ENCODE peak calls at places on chromosome 21, in eight cellular contexts. V is tibial artery; G is cardiac muscle cell; H is left ventricle myocardium inferior; Q is lower lobe of right lung; O is CD4-positive, CD25-positive, alpha-beta regulatory T cell; U is HCT116; S is A673. X is an unnamed sample.

GRCh38 chr21:37374026-37374425 is 7.5 kb downstream of the DYRK1A start:
- DNase-seq in V (no peak), O (no peak), U (no peak), H (no peak), G (peak; percentile 52), S (no peak), Q (no peak), X (no peak)

GRCh38 chr21:36783612-36784383 is 84.9 kb downstream of the SIM2 start:
- DNase-seq in H (no peak), U (peak; percentile 90), V (no peak), Q (no peak), O (no peak), G (peak; percentile 9), S (no peak), X (no peak)

GRCh38 chr21:32807717-32808380 is 36.3 kb upstream of the PAXBP1 start:
- DNase-seq in Q (no peak), H (no peak), S (peak; percentile 79), U (no peak), G (peak; percentile 76), V (no peak), O (no peak), X (no peak)

GRCh38 chr21:31781737-31782136 is 49.8 kb upstream of the SCAF4 start:
- DNase-seq in O (no peak), V (peak; percentile 73), H (peak; percentile 33), S (peak; percentile 72), G (peak; percentile 47), U (no peak), Q (no peak), X (peak; percentile 8)

GRCh38 chr21:33514234-33514633 is 22.7 kb upstream of the DNAJC28 start:
- DNase-seq in G (peak; percentile 56), O (no peak), S (no peak), Q (no peak), H (no peak), U (no peak), V (no peak), X (no peak)

GRCh38 chr21:43365611-43366426 is 61.1 kb downstream of the SIK1 start:
- DNase-seq in V (no peak), G (peak; percentile 38), H (no peak), S (no peak), O (no peak), U (no peak), Q (no peak), X (no peak)

GRCh38 chr21:17925900-17926299 is 106.7 kb upstream of the C21orf91 start:
- DNase-seq in O (no peak), U (no peak), G (peak; percentile 32), V (no peak), Q (no peak), S (peak; percentile 26), H (no peak), X (no peak)

GRCh38 chr21:21712761-21713558 is 714.8 kb downstream of the NCAM2 start:
- DNase-seq in G (peak; percentile 84), H (no peak), U (no peak), V (no peak), S (peak; percentile 62), Q (no peak), O (no peak), X (no peak)

GRCh38 chr21:37503848-37504467 is 137.4 kb downstream of the DYRK1A start:
- DNase-seq in Q (no peak), U (no peak), H (no peak), O (no peak), S (peak; percentile 39), V (no peak), G (peak; percentile 69), X (no peak)

GRCh38 chr21:36155603-36156338 is 853 bp upstream of the DOP1B start:
- DNase-seq in G (no peak), Q (peak; percentile 86), S (no peak), U (no peak), O (no peak), V (no peak), H (peak; percentile 21), X (no peak)

GRCh38 chr21:36027352-36027751 is 33.0 kb downstream of the SETD4 start:
- DNase-seq in H (no peak), V (no peak), G (peak; percentile 29), Q (no peak), O (no peak), S (no peak), U (no peak), X (no peak)

GRCh38 chr21:36246080-36246631 is 73.8 kb upstream of the MORC3 start:
- DNase-seq in O (no peak), G (no peak), H (no peak), V (no peak), U (no peak), S (no peak), Q (peak; percentile 65), X (no peak)

GRCh38 chr21:31518580-31518979 is 140.9 kb upstream of the SOD1 start:
- DNase-seq in G (no peak), Q (no peak), O (no peak), S (no peak), H (no peak), V (no peak), U (no peak), X (no peak)

GRCh38 chr21:18161841-18162240 is 82.8 kb upstream of the CHODL start:
- DNase-seq in U (no peak), H (no peak), G (no peak), S (no peak), V (no peak), Q (no peak), O (no peak), X (no peak)

GRCh38 chr21:10430007-10430406 is 91.4 kb upstream of the TPTE start:
- DNase-seq in H (no peak), G (no peak), Q (no peak), O (no peak), V (no peak), S (no peak), U (no peak), X (no peak)

GRCh38 chr21:28704746-28705145 is 287.9 kb downstream of the LTN1 start:
- DNase-seq in U (no peak), O (no peak), V (no peak), G (peak; percentile 65), Q (no peak), S (no peak), H (peak; percentile 50), X (no peak)

GRCh38 chr21:44024895-44025353 is 12.8 kb downstream of the TRAPPC10 start:
- DNase-seq in V (peak; percentile 73), Q (peak; percentile 68), U (no peak), G (peak; percentile 83), H (peak; percentile 64), S (no peak), O (no peak), X (peak; percentile 76)

GRCh38 chr21:45037986-45038385 is 36.4 kb upstream of the ADARB1 start:
- DNase-seq in O (no peak), S (no peak), Q (no peak), H (no peak), U (no peak), V (no peak), G (no peak), X (no peak)
- H3K27ac ChIP-seq in O (no peak overlapping the region), S (no peak overlapping the region), Q (no peak overlapping the region), H (no peak overlapping the region), U (no peak overlapping the region), V (peak overlapping the region; percentile 92), G (no peak overlapping the region), X (no peak overlapping the region)

DNA sequence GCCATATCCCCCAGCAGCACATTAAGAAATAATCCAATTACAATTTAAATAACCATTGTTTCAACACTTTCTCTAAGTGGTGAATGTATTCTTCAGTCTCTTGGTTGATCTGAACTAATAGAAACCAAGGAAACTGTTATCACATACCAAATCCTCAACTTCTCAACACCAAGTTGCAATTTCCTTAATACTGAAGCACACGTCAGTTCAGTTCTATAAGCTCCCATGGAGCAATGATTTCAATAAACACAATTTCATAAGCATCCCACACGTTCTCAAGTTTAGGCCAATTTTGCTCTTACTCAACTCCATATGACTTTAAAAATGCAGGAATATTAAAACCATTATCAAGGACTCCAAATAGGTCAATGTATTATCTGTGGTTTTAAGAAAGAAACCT is 5.8 kb upstream of the ERG start:
- DNase-seq in Q (no peak), U (no peak), O (no peak), V (no peak), H (no peak), G (peak; percentile 66), S (no peak), X (no peak)
- H3K27ac ChIP-seq in Q (peak overlapping the region; percentile 71), U (no peak overlapping the region), O (no peak overlapping the region), V (peak overlapping the region; percentile 49), H (peak overlapping the region; percentile 62), G (no peak overlapping the region), S (no peak overlapping the region), X (no peak overlapping the region)

GRCh38 chr21:46298083-46298412 is 11.9 kb downstream of the YBEY start:
- DNase-seq in Q (peak; percentile 34), U (no peak), O (no peak), G (no peak), S (no peak), H (no peak), V (no peak), X (no peak)

GRCh38 chr21:46295996-46296752 is 10.0 kb downstream of the YBEY start:
- DNase-seq in G (peak; percentile 96), Q (peak; percentile 90), V (peak; percentile 86), S (peak; percentile 25), U (no peak), O (peak; percentile 51), H (peak; percentile 92), X (no peak)

GRCh38 chr21:46294647-46295176 is 8.6 kb downstream of the YBEY start:
- DNase-seq in V (no peak), S (peak; percentile 33), Q (peak; percentile 63), G (peak; percentile 73), U (no peak), H (peak; percentile 29), O (no peak), X (no peak)

GRCh38 chr21:46297311-46298082 is 11.4 kb downstream of the YBEY start:
- DNase-seq in Q (peak; percentile 44), H (peak; percentile 38), G (peak; percentile 61), S (peak; percentile 24), U (no peak), O (no peak), V (no peak), X (no peak)

DNA sequence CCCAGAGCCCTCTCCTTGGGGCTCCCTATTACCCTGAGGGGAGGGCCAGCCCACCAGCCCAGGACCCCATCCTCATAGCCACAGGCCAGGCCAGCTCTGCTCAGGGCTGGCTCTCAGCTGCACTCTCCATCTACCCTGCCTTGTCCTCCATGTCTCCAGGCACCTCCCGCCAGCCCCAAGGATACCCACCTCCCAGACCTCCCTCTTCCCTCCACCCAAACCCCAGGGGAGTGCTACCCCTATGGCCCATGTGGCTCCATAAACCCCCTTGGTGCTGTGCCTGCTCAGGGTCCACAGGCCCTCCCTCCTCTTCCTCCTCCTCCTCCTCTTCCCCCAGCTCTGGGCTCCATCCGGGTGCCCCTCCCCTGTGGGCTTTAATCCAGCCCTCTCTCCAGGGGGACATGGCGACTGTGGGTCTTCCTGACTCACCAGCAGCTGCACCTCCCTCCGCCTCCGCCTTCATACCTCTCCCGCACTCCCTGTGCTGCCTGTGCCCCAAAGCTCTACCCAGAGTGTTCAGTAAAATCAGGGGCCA is 9.1 kb downstream of the YBEY start:
- DNase-seq in G (peak; percentile 75), H (peak; percentile 42), U (no peak), V (no peak), Q (no peak), S (peak; percentile 76), O (no peak), X (no peak)
- H3K27ac ChIP-seq in G (no peak overlapping the region), H (peak overlapping the region; percentile 86), U (no peak overlapping the region), V (no peak overlapping the region), Q (peak overlapping the region; percentile 44), S (peak overlapping the region; percentile 51), O (no peak overlapping the region), X (no peak overlapping the region)

DNA sequence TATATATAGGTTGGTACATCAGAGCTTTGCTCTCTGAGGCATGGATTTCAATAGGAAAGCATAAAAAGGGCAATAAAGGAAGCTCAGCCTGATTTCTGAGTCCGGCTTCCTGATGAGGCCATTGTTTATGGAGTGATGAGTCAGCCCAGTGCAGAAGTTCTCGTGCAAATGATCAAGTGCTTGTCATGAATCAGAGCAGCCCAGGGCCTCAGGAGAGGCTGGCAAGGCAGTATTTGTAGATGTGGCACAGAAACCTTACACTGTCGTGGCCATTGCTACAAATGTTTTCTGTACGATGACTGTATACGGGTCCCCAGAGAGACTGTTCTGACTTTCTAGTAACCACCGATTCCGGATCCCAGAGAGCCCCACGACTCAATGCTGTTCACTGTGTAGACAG is 26.7 kb downstream of the UMODL1 start:
- DNase-seq in H (no peak), U (peak; percentile 66), V (peak; percentile 83), O (no peak), S (peak; percentile 88), Q (no peak), G (peak; percentile 85), X (no peak)
- H3K27ac ChIP-seq in H (peak overlapping the region; percentile 73), U (peak overlapping the region; percentile 48), V (peak overlapping the region; percentile 69), O (no peak overlapping the region), S (no peak overlapping the region), Q (no peak overlapping the region), G (no peak overlapping the region), X (no peak overlapping the region)